ENCODE peak calls at places on chromosomes 6 and 20, in five cellular contexts. D, E, U, Y and I are unnamed samples.

GRCh38 chr6:127971945-127972391 is 71.1 kb upstream of the THEMIS start:
- DNase-seq in D (no peak), E (peak), U (no peak), Y (peak), I (no peak)

GRCh38 chr6:24458134-24458533 is 31.2 kb downstream of the GPLD1 start:
- DNase-seq in D (no peak), E (no peak), U (no peak), Y (no peak), I (no peak)

GRCh38 chr6:47207261-47207660 is 102.4 kb downstream of the TNFRSF21 start:
- DNase-seq in D (no peak), E (no peak), U (no peak), Y (no peak), I (no peak)

GRCh38 chr6:158040051-158040803 is 58.6 kb downstream of the SYNJ2 start:
- DNase-seq in D (peak), E (peak), U (no peak), Y (peak), I (no peak)

GRCh38 chr20:17646901-17647301 is 35.1 kb downstream of the RRBP1 start:
- DNase-seq in D (no peak), E (no peak), U (no peak), Y (no peak), I (no peak)

GRCh38 chr6:133761706-133762105 is 127.2 kb upstream of the TCF21 start:
- DNase-seq in D (no peak), E (no peak), U (no peak), Y (peak), I (no peak)

GRCh38 chr6:157630463-157631080 is 192.5 kb upstream of the SNX9 start:
- DNase-seq in D (no peak), E (no peak), U (no peak), Y (no peak), I (no peak)

GRCh38 chr6:13810688-13811446 is 3.5 kb downstream of the MCUR1 start:
- DNase-seq in D (no peak), E (no peak), U (no peak), Y (peak), I (no peak)

GRCh38 chr6:119350202-119351004 is 842 bp upstream of the MAN1A1 start:
- DNase-seq in D (no peak), E (no peak), U (peak), Y (peak), I (no peak)

GRCh38 chr20:37821691-37822655 is 81.0 kb upstream of the VSTM2L start:
- DNase-seq in D (no peak), E (peak), U (no peak), Y (peak), I (no peak)

GRCh38 chr20:45366192-45366591 is 3.2 kb downstream of the SYS1 start:
- DNase-seq in D (no peak), E (no peak), U (no peak), Y (no peak), I (no peak)

GRCh38 chr20:43751167-43752050 is 24.6 kb upstream of the GTSF1L start:
- DNase-seq in D (no peak), E (peak), U (peak), Y (peak), I (no peak)

GRCh38 chr20:6768228-6769185 is 1.0 kb downstream of the BMP2 start:
- DNase-seq in D (peak), E (no peak), U (no peak), Y (peak), I (no peak)

GRCh38 chr6:154580397-154581135 is 70.1 kb upstream of the CNKSR3 start:
- DNase-seq in D (peak), E (no peak), U (no peak), Y (no peak), I (no peak)

GRCh38 chr20:10982692-10983091 is 308.9 kb upstream of the JAG1 start:
- DNase-seq in D (peak), E (peak), U (no peak), Y (peak), I (no peak)

GRCh38 chr6:151092561-151092960 is 147.2 kb upstream of the AKAP12 start:
- DNase-seq in D (no peak), E (no peak), U (no peak), Y (no peak), I (no peak)

GRCh38 chr6:41698350-41698781 is 37.0 kb downstream of the TFEB start:
- DNase-seq in D (peak), E (peak), U (no peak), Y (peak), I (no peak)

GRCh38 chr20:54292186-54292585 is 84.3 kb downstream of the PFDN4 start:
- DNase-seq in D (no peak), E (no peak), U (no peak), Y (no peak), I (no peak)

GRCh38 chr6:150741633-150742200 is 123.8 kb upstream of the MTHFD1L start:
- DNase-seq in D (no peak), E (no peak), U (no peak), Y (no peak), I (no peak)

GRCh38 chr20:34473262-34473883 is 42.8 kb upstream of the DYNLRB1 start:
- DNase-seq in D (peak), E (no peak), U (no peak), Y (peak), I (no peak)

GRCh38 chr20:46010491-46011405 is 2.0 kb downstream of the MMP9 start:
- DNase-seq in D (no peak), E (no peak), U (peak), Y (no peak), I (no peak)

GRCh38 chr20:43955244-43956191 is 40.9 kb downstream of the TOX2 start:
- DNase-seq in D (no peak), E (peak), U (no peak), Y (peak), I (no peak)

GRCh38 chr6:64280569-64280968 is 645.0 kb downstream of the PHF3 start:
- DNase-seq in D (no peak), E (no peak), U (no peak), Y (peak), I (no peak)